ENCODE peak calls at places on chromosomes 5 and 9, in eight cellular contexts. U is CD4-positive, CD25-positive, alpha-beta regulatory T cell; G is central memory CD8-positive, alpha-beta T cell; W is NCI-H526 treated with DMSO at 0.1 percent for 48 hours; Q is effector memory CD4-positive, alpha-beta T cell; V is ecto neural progenitor cell; H is stimulated activated naive CD8-positive, alpha-beta T cell treated with anti-CD3 and anti-CD28 coated beads, Interleukin-15, Interleukin-2, amounts not matched to agents 100 U/mL and 50 U/mL, for 24 hours; L is HTR-8/SVneo. D is an unnamed sample.

GRCh38 chr9:107283621-107284616 is 840 bp downstream of the RAD23B start:
- DNase-seq in U (peak; percentile 66), G (peak; percentile 41), W (peak; percentile 13), Q (peak; percentile 12), V (peak; percentile 88), H (peak; percentile 77), L (peak; percentile 60), D (peak; percentile 43)

GRCh38 chr9:129273941-129274709 is 96.1 kb upstream of the IER5L start:
- DNase-seq in U (no peak), G (no peak), W (no peak), Q (no peak), V (no peak), H (no peak), L (no peak), D (no peak)

GRCh38 chr5:80871541-80871961 is 88.6 kb upstream of the RASGRF2 start:
- DNase-seq in U (no peak), G (no peak), W (no peak), Q (no peak), V (no peak), H (peak; percentile 54), L (peak; percentile 10), D (no peak)

GRCh38 chr5:175821790-175822211 is 49.6 kb upstream of the CPLX2 start:
- DNase-seq in U (no peak), G (no peak), W (no peak), Q (no peak), V (no peak), H (peak; percentile 21), L (no peak), D (no peak)

GRCh38 chr9:120439147-120439546 is 140.8 kb downstream of the CDK5RAP2 start:
- DNase-seq in U (no peak), G (no peak), W (no peak), Q (no peak), V (no peak), H (peak; percentile 14), L (peak; percentile 27), D (no peak)

GRCh38 chr5:148248894-148249293 is 10.6 kb downstream of the MARCOL start:
- DNase-seq in U (no peak), G (no peak), W (no peak), Q (no peak), V (no peak), H (no peak), L (no peak), D (no peak)

GRCh38 chr5:157347301-157348048 is 81.6 kb downstream of the CYFIP2 start:
- DNase-seq in U (no peak), G (no peak), W (no peak), Q (no peak), V (no peak), H (no peak), L (no peak), D (no peak)

GRCh38 chr9:69122391-69123141 is 51.5 kb upstream of the TJP2 start:
- DNase-seq in U (peak; percentile 19), G (no peak), W (peak; percentile 17), Q (no peak), V (no peak), H (no peak), L (peak; percentile 26), D (no peak)

GRCh38 chr5:59722875-59723274 is 170.7 kb downstream of the PDE4D start:
- DNase-seq in U (no peak), G (no peak), W (no peak), Q (no peak), V (no peak), H (no peak), L (no peak), D (no peak)

GRCh38 chr9:94799578-94800264 is 73.2 kb downstream of the AOPEP start:
- DNase-seq in U (no peak), G (no peak), W (no peak), Q (no peak), V (no peak), H (no peak), L (peak; percentile 34), D (no peak)

GRCh38 chr5:21919417-21920022 is 933.6 kb downstream of the CDH12 start:
- DNase-seq in U (no peak), G (no peak), W (peak; percentile 64), Q (no peak), V (no peak), H (no peak), L (peak; percentile 41), D (peak; percentile 74)

GRCh38 chr5:90954951-90955635 is 396.5 kb downstream of the ADGRV1 start:
- DNase-seq in U (no peak), G (no peak), W (no peak), Q (no peak), V (no peak), H (no peak), L (no peak), D (no peak)

GRCh38 chr9:127971357-127972315 is 9.2 kb downstream of the EEIG1 start:
- DNase-seq in U (no peak), G (no peak), W (no peak), Q (peak; percentile 52), V (no peak), H (no peak), L (no peak), D (peak; percentile 97)

GRCh38 chr9:88567870-88568269 is 32.9 kb downstream of the NXNL2 start:
- DNase-seq in U (no peak), G (no peak), W (no peak), Q (no peak), V (no peak), H (peak; percentile 17), L (no peak), D (no peak)

GRCh38 chr9:129317179-129318011 is 139.3 kb upstream of the IER5L start:
- DNase-seq in U (no peak), G (no peak), W (no peak), Q (no peak), V (peak; percentile 64), H (peak; percentile 13), L (no peak), D (no peak)